ENCODE peak calls at places on chromosomes 6 and 20, in ten cellular contexts. One of them, this sample, is unnamed.
A peak's percentile ranks its signal among the peaks of the same experiment; 100 is the strongest.

GRCh38 chr6:105091140-105091829 is 88.5 kb downstream of the POPDC3 start:
- DNase-seq in effector CD8-positive, alpha-beta T cell: no peak
- DNase-seq in memory B cell: no peak
- DNase-seq in activated CD4-positive, alpha-beta T cell treated with anti-CD3 and anti-CD28 coated beads, Interleukin-2, amount 50 U/mL, for 48 hours: no peak
- DNase-seq in esophagus squamous epithelium: no peak
- DNase-seq in hepatic stellate cell: no peak
- DNase-seq in WTC11: no peak
- DNase-seq in KBM-7: no peak
- DNase-seq in Kasumi-1: no peak
- DNase-seq in hypothalamus: no peak
- DNase-seq in this sample: no peak

GRCh38 chr20:3541887-3542721 is 71.3 kb downstream of the ATRN start:
- DNase-seq in Kasumi-1: no peak
- DNase-seq in WTC11: no peak
- DNase-seq in effector CD8-positive, alpha-beta T cell: no peak
- DNase-seq in esophagus squamous epithelium: no peak
- DNase-seq in memory B cell: no peak
- DNase-seq in hepatic stellate cell: no peak
- DNase-seq in KBM-7: no peak
- DNase-seq in activated CD4-positive, alpha-beta T cell treated with anti-CD3 and anti-CD28 coated beads, Interleukin-2, amount 50 U/mL, for 48 hours: no peak
- DNase-seq in hypothalamus: no peak
- DNase-seq in this sample: no peak

GRCh38 chr6:97294451-97294850 is 11.4 kb upstream of the MMS22L start:
- DNase-seq in Kasumi-1: no peak
- DNase-seq in hypothalamus: no peak
- DNase-seq in hepatic stellate cell: peak; percentile 9
- DNase-seq in KBM-7: no peak
- DNase-seq in effector CD8-positive, alpha-beta T cell: no peak
- DNase-seq in WTC11: no peak
- DNase-seq in activated CD4-positive, alpha-beta T cell treated with anti-CD3 and anti-CD28 coated beads, Interleukin-2, amount 50 U/mL, for 48 hours: no peak
- DNase-seq in esophagus squamous epithelium: no peak
- DNase-seq in memory B cell: no peak
- DNase-seq in this sample: no peak

GRCh38 chr6:31497595-31498476 is at the start of gene MICB:
- DNase-seq in memory B cell: peak; percentile 63
- DNase-seq in WTC11: peak; percentile 91
- DNase-seq in esophagus squamous epithelium: no peak
- DNase-seq in hepatic stellate cell: peak; percentile 80
- DNase-seq in KBM-7: peak; percentile 80
- DNase-seq in activated CD4-positive, alpha-beta T cell treated with anti-CD3 and anti-CD28 coated beads, Interleukin-2, amount 50 U/mL, for 48 hours: peak; percentile 89
- DNase-seq in hypothalamus: no peak
- DNase-seq in Kasumi-1: peak; percentile 94
- DNase-seq in effector CD8-positive, alpha-beta T cell: peak; percentile 85
- DNase-seq in this sample: peak; percentile 62

GRCh38 chr6:73028893-73029450 is 196.3 kb downstream of the KHDC1L start:
- DNase-seq in esophagus squamous epithelium: no peak
- DNase-seq in KBM-7: no peak
- DNase-seq in Kasumi-1: no peak
- DNase-seq in WTC11: no peak
- DNase-seq in hepatic stellate cell: no peak
- DNase-seq in hypothalamus: no peak
- DNase-seq in effector CD8-positive, alpha-beta T cell: no peak
- DNase-seq in activated CD4-positive, alpha-beta T cell treated with anti-CD3 and anti-CD28 coated beads, Interleukin-2, amount 50 U/mL, for 48 hours: no peak
- DNase-seq in memory B cell: no peak
- DNase-seq in this sample: no peak

GRCh38 chr6:161498359-161498758 is 224.5 kb upstream of the AGPAT4 start:
- DNase-seq in Kasumi-1: no peak
- DNase-seq in activated CD4-positive, alpha-beta T cell treated with anti-CD3 and anti-CD28 coated beads, Interleukin-2, amount 50 U/mL, for 48 hours: no peak
- DNase-seq in hypothalamus: no peak
- DNase-seq in WTC11: peak; percentile 66
- DNase-seq in KBM-7: peak; percentile 1
- DNase-seq in esophagus squamous epithelium: no peak
- DNase-seq in hepatic stellate cell: no peak
- DNase-seq in memory B cell: no peak
- DNase-seq in effector CD8-positive, alpha-beta T cell: no peak
- DNase-seq in this sample: peak; percentile 27

GRCh38 chr6:91678679-91679078 is 1091.8 kb upstream of the MAP3K7 start:
- DNase-seq in memory B cell: no peak
- DNase-seq in Kasumi-1: no peak
- DNase-seq in effector CD8-positive, alpha-beta T cell: no peak
- DNase-seq in hepatic stellate cell: no peak
- DNase-seq in hypothalamus: no peak
- DNase-seq in activated CD4-positive, alpha-beta T cell treated with anti-CD3 and anti-CD28 coated beads, Interleukin-2, amount 50 U/mL, for 48 hours: no peak
- DNase-seq in KBM-7: no peak
- DNase-seq in esophagus squamous epithelium: no peak
- DNase-seq in WTC11: no peak
- DNase-seq in this sample: no peak

GRCh38 chr20:63117151-63117550 is 98.8 kb downstream of the YTHDF1 start:
- DNase-seq in memory B cell: no peak
- DNase-seq in hepatic stellate cell: no peak
- DNase-seq in KBM-7: no peak
- DNase-seq in Kasumi-1: no peak
- DNase-seq in activated CD4-positive, alpha-beta T cell treated with anti-CD3 and anti-CD28 coated beads, Interleukin-2, amount 50 U/mL, for 48 hours: no peak
- DNase-seq in effector CD8-positive, alpha-beta T cell: no peak
- DNase-seq in hypothalamus: no peak
- DNase-seq in WTC11: no peak
- DNase-seq in esophagus squamous epithelium: no peak
- DNase-seq in this sample: no peak

GRCh38 chr20:23325107-23325506 is 25.5 kb upstream of the NXT1 start:
- DNase-seq in memory B cell: no peak
- DNase-seq in WTC11: no peak
- DNase-seq in effector CD8-positive, alpha-beta T cell: no peak
- DNase-seq in activated CD4-positive, alpha-beta T cell treated with anti-CD3 and anti-CD28 coated beads, Interleukin-2, amount 50 U/mL, for 48 hours: no peak
- DNase-seq in esophagus squamous epithelium: no peak
- DNase-seq in Kasumi-1: no peak
- DNase-seq in hypothalamus: no peak
- DNase-seq in KBM-7: no peak
- DNase-seq in hepatic stellate cell: no peak
- DNase-seq in this sample: no peak

GRCh38 chr20:38473353-38473795 is 731 bp downstream of the RALGAPB start:
- DNase-seq in memory B cell: no peak
- DNase-seq in hypothalamus: no peak
- DNase-seq in KBM-7: peak; percentile 29
- DNase-seq in activated CD4-positive, alpha-beta T cell treated with anti-CD3 and anti-CD28 coated beads, Interleukin-2, amount 50 U/mL, for 48 hours: no peak
- DNase-seq in hepatic stellate cell: no peak
- DNase-seq in Kasumi-1: no peak
- DNase-seq in WTC11: no peak
- DNase-seq in effector CD8-positive, alpha-beta T cell: no peak
- DNase-seq in esophagus squamous epithelium: no peak
- DNase-seq in this sample: no peak

GRCh38 chr6:35730745-35731413 is 6.0 kb upstream of the ARMC12 start:
- DNase-seq in WTC11: no peak
- DNase-seq in memory B cell: no peak
- DNase-seq in Kasumi-1: no peak
- DNase-seq in effector CD8-positive, alpha-beta T cell: no peak
- DNase-seq in hepatic stellate cell: no peak
- DNase-seq in esophagus squamous epithelium: no peak
- DNase-seq in KBM-7: no peak
- DNase-seq in hypothalamus: no peak
- DNase-seq in activated CD4-positive, alpha-beta T cell treated with anti-CD3 and anti-CD28 coated beads, Interleukin-2, amount 50 U/mL, for 48 hours: no peak
- DNase-seq in this sample: no peak

GRCh38 chr20:52779125-52779524 is 193.0 kb upstream of the TSHZ2 start:
- DNase-seq in hepatic stellate cell: no peak
- DNase-seq in memory B cell: no peak
- DNase-seq in WTC11: no peak
- DNase-seq in Kasumi-1: no peak
- DNase-seq in esophagus squamous epithelium: no peak
- DNase-seq in activated CD4-positive, alpha-beta T cell treated with anti-CD3 and anti-CD28 coated beads, Interleukin-2, amount 50 U/mL, for 48 hours: no peak
- DNase-seq in hypothalamus: no peak
- DNase-seq in effector CD8-positive, alpha-beta T cell: no peak
- DNase-seq in KBM-7: no peak
- DNase-seq in this sample: no peak

GRCh38 chr6:160853946-160854345 is 137.6 kb upstream of the MAP3K4 start:
- DNase-seq in Kasumi-1: no peak
- DNase-seq in hepatic stellate cell: no peak
- DNase-seq in KBM-7: no peak
- DNase-seq in esophagus squamous epithelium: no peak
- DNase-seq in memory B cell: no peak
- DNase-seq in hypothalamus: no peak
- DNase-seq in effector CD8-positive, alpha-beta T cell: no peak
- DNase-seq in activated CD4-positive, alpha-beta T cell treated with anti-CD3 and anti-CD28 coated beads, Interleukin-2, amount 50 U/mL, for 48 hours: no peak
- DNase-seq in WTC11: no peak
- DNase-seq in this sample: no peak

GRCh38 chr6:28693751-28694443 is 168.2 kb downstream of the GPX5 start:
- DNase-seq in effector CD8-positive, alpha-beta T cell: no peak
- DNase-seq in activated CD4-positive, alpha-beta T cell treated with anti-CD3 and anti-CD28 coated beads, Interleukin-2, amount 50 U/mL, for 48 hours: no peak
- DNase-seq in esophagus squamous epithelium: no peak
- DNase-seq in hepatic stellate cell: no peak
- DNase-seq in memory B cell: no peak
- DNase-seq in KBM-7: no peak
- DNase-seq in WTC11: peak; percentile 48
- DNase-seq in Kasumi-1: no peak
- DNase-seq in hypothalamus: no peak
- DNase-seq in this sample: no peak

GRCh38 chr20:48523191-48523757 is 304.5 kb downstream of the PREX1 start:
- DNase-seq in activated CD4-positive, alpha-beta T cell treated with anti-CD3 and anti-CD28 coated beads, Interleukin-2, amount 50 U/mL, for 48 hours: no peak
- DNase-seq in KBM-7: peak; percentile 31
- DNase-seq in Kasumi-1: peak; percentile 33
- DNase-seq in hepatic stellate cell: peak; percentile 34
- DNase-seq in esophagus squamous epithelium: no peak
- DNase-seq in hypothalamus: no peak
- DNase-seq in effector CD8-positive, alpha-beta T cell: no peak
- DNase-seq in memory B cell: no peak
- DNase-seq in WTC11: peak; percentile 52
- DNase-seq in this sample: no peak

GRCh38 chr20:33148040-33148439 is 19.9 kb upstream of the BPIFA2 start:
- DNase-seq in activated CD4-positive, alpha-beta T cell treated with anti-CD3 and anti-CD28 coated beads, Interleukin-2, amount 50 U/mL, for 48 hours: no peak
- DNase-seq in memory B cell: no peak
- DNase-seq in effector CD8-positive, alpha-beta T cell: no peak
- DNase-seq in Kasumi-1: no peak
- DNase-seq in hepatic stellate cell: no peak
- DNase-seq in KBM-7: no peak
- DNase-seq in esophagus squamous epithelium: no peak
- DNase-seq in hypothalamus: no peak
- DNase-seq in WTC11: no peak
- DNase-seq in this sample: no peak

GRCh38 chr6:158174514-158174913 is 6.4 kb downstream of the GTF2H5 start:
- DNase-seq in Kasumi-1: no peak
- DNase-seq in esophagus squamous epithelium: no peak
- DNase-seq in effector CD8-positive, alpha-beta T cell: no peak
- DNase-seq in memory B cell: no peak
- DNase-seq in WTC11: no peak
- DNase-seq in KBM-7: no peak
- DNase-seq in hypothalamus: no peak
- DNase-seq in activated CD4-positive, alpha-beta T cell treated with anti-CD3 and anti-CD28 coated beads, Interleukin-2, amount 50 U/mL, for 48 hours: no peak
- DNase-seq in hepatic stellate cell: peak; percentile 71
- DNase-seq in this sample: no peak

GRCh38 chr20:62732356-62732755 is 23.7 kb downstream of the NTSR1 start:
- DNase-seq in KBM-7: no peak
- DNase-seq in memory B cell: no peak
- DNase-seq in hepatic stellate cell: no peak
- DNase-seq in hypothalamus: no peak
- DNase-seq in WTC11: no peak
- DNase-seq in Kasumi-1: no peak
- DNase-seq in activated CD4-positive, alpha-beta T cell treated with anti-CD3 and anti-CD28 coated beads, Interleukin-2, amount 50 U/mL, for 48 hours: no peak
- DNase-seq in esophagus squamous epithelium: no peak
- DNase-seq in effector CD8-positive, alpha-beta T cell: no peak
- DNase-seq in this sample: no peak

GRCh38 chr6:134686071-134686470 is 263.8 kb downstream of the ALDH8A1 start:
- DNase-seq in effector CD8-positive, alpha-beta T cell: no peak
- DNase-seq in activated CD4-positive, alpha-beta T cell treated with anti-CD3 and anti-CD28 coated beads, Interleukin-2, amount 50 U/mL, for 48 hours: no peak
- DNase-seq in WTC11: no peak
- DNase-seq in KBM-7: no peak
- DNase-seq in Kasumi-1: no peak
- DNase-seq in hepatic stellate cell: no peak
- DNase-seq in hypothalamus: no peak
- DNase-seq in memory B cell: no peak
- DNase-seq in esophagus squamous epithelium: no peak
- DNase-seq in this sample: no peak

GRCh38 chr20:57190536-57191265 is 75.7 kb downstream of the BMP7 start:
- DNase-seq in memory B cell: no peak
- DNase-seq in Kasumi-1: no peak
- DNase-seq in hypothalamus: no peak
- DNase-seq in hepatic stellate cell: no peak
- DNase-seq in effector CD8-positive, alpha-beta T cell: no peak
- DNase-seq in KBM-7: no peak
- DNase-seq in esophagus squamous epithelium: no peak
- DNase-seq in WTC11: no peak
- DNase-seq in activated CD4-positive, alpha-beta T cell treated with anti-CD3 and anti-CD28 coated beads, Interleukin-2, amount 50 U/mL, for 48 hours: no peak
- DNase-seq in this sample: no peak

GRCh38 chr6:13275435-13275989 is 52.8 kb downstream of the TBC1D7 start:
- DNase-seq in WTC11: no peak
- DNase-seq in esophagus squamous epithelium: no peak
- DNase-seq in memory B cell: no peak
- DNase-seq in hepatic stellate cell: no peak
- DNase-seq in KBM-7: no peak
- DNase-seq in hypothalamus: no peak
- DNase-seq in effector CD8-positive, alpha-beta T cell: no peak
- DNase-seq in activated CD4-positive, alpha-beta T cell treated with anti-CD3 and anti-CD28 coated beads, Interleukin-2, amount 50 U/mL, for 48 hours: no peak
- DNase-seq in Kasumi-1: no peak
- DNase-seq in this sample: no peak

GRCh38 chr6:94213176-94213575 is 793.8 kb upstream of the EPHA7 start:
- DNase-seq in KBM-7: no peak
- DNase-seq in activated CD4-positive, alpha-beta T cell treated with anti-CD3 and anti-CD28 coated beads, Interleukin-2, amount 50 U/mL, for 48 hours: no peak
- DNase-seq in esophagus squamous epithelium: no peak
- DNase-seq in hypothalamus: no peak
- DNase-seq in effector CD8-positive, alpha-beta T cell: no peak
- DNase-seq in WTC11: no peak
- DNase-seq in hepatic stellate cell: no peak
- DNase-seq in memory B cell: no peak
- DNase-seq in Kasumi-1: no peak
- DNase-seq in this sample: no peak

GRCh38 chr6:148435386-148435785 is 92.7 kb downstream of the SASH1 start:
- DNase-seq in KBM-7: no peak
- DNase-seq in effector CD8-positive, alpha-beta T cell: no peak
- DNase-seq in activated CD4-positive, alpha-beta T cell treated with anti-CD3 and anti-CD28 coated beads, Interleukin-2, amount 50 U/mL, for 48 hours: no peak
- DNase-seq in esophagus squamous epithelium: no peak
- DNase-seq in memory B cell: no peak
- DNase-seq in hepatic stellate cell: peak; percentile 31
- DNase-seq in Kasumi-1: no peak
- DNase-seq in WTC11: no peak
- DNase-seq in hypothalamus: no peak
- DNase-seq in this sample: no peak

GRCh38 chr20:33687370-33687915 is 1.3 kb upstream of the E2F1 start:
- DNase-seq in hepatic stellate cell: no peak
- DNase-seq in hypothalamus: no peak
- DNase-seq in KBM-7: peak; percentile 89
- DNase-seq in Kasumi-1: peak; percentile 81
- DNase-seq in WTC11: no peak
- DNase-seq in esophagus squamous epithelium: no peak
- DNase-seq in activated CD4-positive, alpha-beta T cell treated with anti-CD3 and anti-CD28 coated beads, Interleukin-2, amount 50 U/mL, for 48 hours: no peak
- DNase-seq in memory B cell: no peak
- DNase-seq in effector CD8-positive, alpha-beta T cell: no peak
- DNase-seq in this sample: no peak

GRCh38 chr20:25017257-25017803 is 24.8 kb upstream of the APMAP start:
- DNase-seq in WTC11: peak; percentile 58
- DNase-seq in KBM-7: no peak
- DNase-seq in hypothalamus: no peak
- DNase-seq in memory B cell: no peak
- DNase-seq in Kasumi-1: no peak
- DNase-seq in effector CD8-positive, alpha-beta T cell: no peak
- DNase-seq in hepatic stellate cell: no peak
- DNase-seq in activated CD4-positive, alpha-beta T cell treated with anti-CD3 and anti-CD28 coated beads, Interleukin-2, amount 50 U/mL, for 48 hours: no peak
- DNase-seq in esophagus squamous epithelium: no peak
- DNase-seq in this sample: peak; percentile 55

GRCh38 chr6:113858067-113858604 is 991 bp downstream of the MARCKS start:
- DNase-seq in hypothalamus: peak; percentile 40
- DNase-seq in Kasumi-1: no peak
- DNase-seq in hepatic stellate cell: peak; percentile 70
- DNase-seq in activated CD4-positive, alpha-beta T cell treated with anti-CD3 and anti-CD28 coated beads, Interleukin-2, amount 50 U/mL, for 48 hours: peak; percentile 4
- DNase-seq in effector CD8-positive, alpha-beta T cell: no peak
- DNase-seq in WTC11: peak; percentile 31
- DNase-seq in esophagus squamous epithelium: no peak
- DNase-seq in KBM-7: no peak
- DNase-seq in memory B cell: peak; percentile 70
- DNase-seq in this sample: no peak

GRCh38 chr6:32624565-32624964 is 12.6 kb upstream of the HLA-DQA1 start:
- DNase-seq in esophagus squamous epithelium: no peak
- DNase-seq in KBM-7: no peak
- DNase-seq in effector CD8-positive, alpha-beta T cell: no peak
- DNase-seq in activated CD4-positive, alpha-beta T cell treated with anti-CD3 and anti-CD28 coated beads, Interleukin-2, amount 50 U/mL, for 48 hours: no peak
- DNase-seq in hypothalamus: no peak
- DNase-seq in WTC11: no peak
- DNase-seq in hepatic stellate cell: no peak
- DNase-seq in Kasumi-1: no peak
- DNase-seq in memory B cell: no peak
- DNase-seq in this sample: no peak

This sample was measured in gastrocnemius medialis.